ENCODE peak calls at places on chromosomes 6 and 20, in six cellular contexts. One of them, this sample, is unnamed.

GRCh38 chr20:53576586-53577318 is 16.9 kb downstream of the ZNF217 start:
- DNase-seq in neuronal stem cell: no peak
- DNase-seq in H1: no peak
- DNase-seq in mesendoderm: no peak
- DNase-seq in IMR-90: no peak
- DNase-seq in H9: no peak
- DNase-seq in this sample: no peak

GRCh38 chr20:50280851-50281655 is 90.4 kb downstream of the CEBPB start:
- DNase-seq in H9: no peak
- DNase-seq in neuronal stem cell: no peak
- DNase-seq in mesendoderm: no peak
- DNase-seq in H1: no peak
- DNase-seq in IMR-90: no peak
- DNase-seq in this sample: no peak

GRCh38 chr20:47761478-47762047 is 23.7 kb downstream of the SULF2 start:
- DNase-seq in mesendoderm: peak
- DNase-seq in H9: no peak
- DNase-seq in H1: no peak
- DNase-seq in IMR-90: no peak
- DNase-seq in neuronal stem cell: peak
- DNase-seq in this sample: no peak

GRCh38 chr6:116280161-116280959 is 630 bp upstream of the TSPYL1 start:
- DNase-seq in IMR-90: peak
- DNase-seq in mesendoderm: peak
- DNase-seq in H9: no peak
- DNase-seq in neuronal stem cell: no peak
- DNase-seq in H1: no peak
- DNase-seq in this sample: peak

GRCh38 chr20:2005831-2006426 is 12.1 kb upstream of the PDYN start:
- DNase-seq in H9: peak
- DNase-seq in H1: peak
- DNase-seq in neuronal stem cell: peak
- DNase-seq in IMR-90: peak
- DNase-seq in mesendoderm: peak
- DNase-seq in this sample: peak

GRCh38 chr20:9306521-9306920 is 207.9 kb upstream of the LAMP5 start:
- DNase-seq in H9: no peak
- DNase-seq in H1: no peak
- DNase-seq in IMR-90: peak
- DNase-seq in mesendoderm: peak
- DNase-seq in neuronal stem cell: no peak
- DNase-seq in this sample: peak

GRCh38 chr20:33282196-33282934 is 649 bp upstream of the BPIFB1 start:
- DNase-seq in neuronal stem cell: no peak
- DNase-seq in IMR-90: no peak
- DNase-seq in H1: no peak
- DNase-seq in mesendoderm: no peak
- DNase-seq in H9: no peak
- DNase-seq in this sample: no peak

GRCh38 chr6:118770112-118770788 is 118.9 kb upstream of the CEP85L start:
- DNase-seq in H9: no peak
- DNase-seq in IMR-90: no peak
- DNase-seq in H1: no peak
- DNase-seq in neuronal stem cell: no peak
- DNase-seq in mesendoderm: no peak
- DNase-seq in this sample: no peak

GRCh38 chr6:50062051-50062450 is 12.3 kb upstream of the DEFB112 start:
- DNase-seq in neuronal stem cell: peak
- DNase-seq in IMR-90: peak
- DNase-seq in H9: peak
- DNase-seq in mesendoderm: peak
- DNase-seq in H1: no peak
- DNase-seq in this sample: no peak

DNA sequence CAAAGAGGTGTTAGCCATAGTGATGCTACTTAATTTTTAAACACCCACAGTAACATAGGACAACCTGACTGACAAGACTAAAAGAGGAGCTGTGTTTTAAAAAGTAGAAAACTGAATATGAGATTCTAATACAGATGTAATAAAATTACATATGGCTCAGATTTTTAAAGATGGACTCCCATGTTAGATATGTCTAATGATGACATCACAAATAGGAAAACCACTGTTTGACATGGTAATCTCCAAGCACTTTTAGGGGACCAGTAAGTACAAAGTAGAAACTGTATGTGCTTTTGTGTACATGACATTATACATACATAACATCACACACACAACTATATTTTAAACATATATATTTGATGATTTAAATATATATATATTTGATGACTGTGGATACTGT is 16.8 kb downstream of the GCLC start:
- DNase-seq in mesendoderm: no peak
- DNase-seq in H1: no peak
- DNase-seq in neuronal stem cell: no peak
- DNase-seq in IMR-90: no peak
- DNase-seq in H9: no peak
- DNase-seq in this sample: no peak
- H2BK15ac ChIP-seq in mesendoderm: no peak
- H2BK15ac ChIP-seq in H1: no peak
- H2BK15ac ChIP-seq in neuronal stem cell: no peak
- H2BK15ac ChIP-seq in IMR-90: no peak
- H2BK15ac ChIP-seq in H9: no peak
- H2BK15ac ChIP-seq in this sample: no peak

GRCh38 chr6:71079707-71080106 is 122.8 kb upstream of the B3GAT2 start:
- DNase-seq in IMR-90: peak
- DNase-seq in neuronal stem cell: no peak
- DNase-seq in H9: no peak
- DNase-seq in H1: no peak
- DNase-seq in mesendoderm: no peak
- DNase-seq in this sample: peak
- H3K18ac ChIP-seq in IMR-90: no peak
- H3K18ac ChIP-seq in neuronal stem cell: no peak
- H3K18ac ChIP-seq in H9: no peak
- H3K18ac ChIP-seq in H1: no peak
- H3K18ac ChIP-seq in mesendoderm: no peak
- H3K18ac ChIP-seq in this sample: no peak

GRCh38 chr20:64079273-64080012 is at the start of gene RGS19:
- DNase-seq in IMR-90: peak
- DNase-seq in H9: peak
- DNase-seq in H1: no peak
- DNase-seq in neuronal stem cell: peak
- DNase-seq in mesendoderm: peak
- DNase-seq in this sample: no peak

GRCh38 chr20:64081620-64081964 is 1.7 kb downstream of the OPRL1 start:
- DNase-seq in H9: no peak
- DNase-seq in IMR-90: no peak
- DNase-seq in H1: no peak
- DNase-seq in mesendoderm: no peak
- DNase-seq in neuronal stem cell: no peak
- DNase-seq in this sample: no peak

GRCh38 chr20:64080013-64080812 is at the start of gene OPRL1:
- DNase-seq in mesendoderm: no peak
- DNase-seq in IMR-90: no peak
- DNase-seq in H9: no peak
- DNase-seq in neuronal stem cell: no peak
- DNase-seq in H1: no peak
- DNase-seq in this sample: peak

GRCh38 chr20:64082126-64082638 is 2.0 kb downstream of the LKAAEAR1 start:
- DNase-seq in neuronal stem cell: no peak
- DNase-seq in H9: peak
- DNase-seq in H1: no peak
- DNase-seq in IMR-90: no peak
- DNase-seq in mesendoderm: no peak
- DNase-seq in this sample: no peak

GRCh38 chr20:64080813-64081619 is 1.1 kb downstream of the OPRL1 start:
- DNase-seq in IMR-90: no peak
- DNase-seq in mesendoderm: no peak
- DNase-seq in H9: no peak
- DNase-seq in H1: no peak
- DNase-seq in neuronal stem cell: no peak
- DNase-seq in this sample: no peak
- H3K4ac ChIP-seq in IMR-90: no peak
- H3K4ac ChIP-seq in mesendoderm: no peak
- H3K4ac ChIP-seq in H9: no peak
- H3K4ac ChIP-seq in H1: peak
- H3K4ac ChIP-seq in neuronal stem cell: no peak
- H3K4ac ChIP-seq in this sample: no peak

GRCh38 chr20:4813076-4813838 is 91.5 kb downstream of the PRND start:
- DNase-seq in H9: no peak
- DNase-seq in neuronal stem cell: no peak
- DNase-seq in H1: no peak
- DNase-seq in mesendoderm: no peak
- DNase-seq in IMR-90: no peak
- DNase-seq in this sample: no peak
- H2BK15ac ChIP-seq in H9: no peak
- H2BK15ac ChIP-seq in neuronal stem cell: no peak
- H2BK15ac ChIP-seq in H1: peak
- H2BK15ac ChIP-seq in mesendoderm: no peak
- H2BK15ac ChIP-seq in IMR-90: no peak
- H2BK15ac ChIP-seq in this sample: no peak

GRCh38 chr6:28139860-28140500 is 1.7 kb upstream of the ZKSCAN8 start:
- DNase-seq in H1: no peak
- DNase-seq in IMR-90: no peak
- DNase-seq in H9: no peak
- DNase-seq in mesendoderm: no peak
- DNase-seq in neuronal stem cell: no peak
- DNase-seq in this sample: no peak

GRCh38 chr6:28137458-28138020 is 4.1 kb upstream of the ZKSCAN8 start:
- DNase-seq in mesendoderm: peak
- DNase-seq in H9: no peak
- DNase-seq in H1: no peak
- DNase-seq in IMR-90: peak
- DNase-seq in neuronal stem cell: no peak
- DNase-seq in this sample: peak

GRCh38 chr6:28140616-28141015 is 1.1 kb upstream of the ZKSCAN8 start:
- DNase-seq in H1: no peak
- DNase-seq in IMR-90: no peak
- DNase-seq in mesendoderm: no peak
- DNase-seq in H9: no peak
- DNase-seq in neuronal stem cell: no peak
- DNase-seq in this sample: no peak

GRCh38 chr6:28142446-28142845 is 763 bp downstream of the ZKSCAN8 start:
- DNase-seq in neuronal stem cell: no peak
- DNase-seq in H1: no peak
- DNase-seq in mesendoderm: no peak
- DNase-seq in H9: no peak
- DNase-seq in IMR-90: peak
- DNase-seq in this sample: peak

GRCh38 chr6:28141500-28142329 is at the start of gene ZKSCAN8:
- DNase-seq in neuronal stem cell: peak
- DNase-seq in H1: peak
- DNase-seq in H9: peak
- DNase-seq in IMR-90: peak
- DNase-seq in mesendoderm: peak
- DNase-seq in this sample: peak
- H3K18ac ChIP-seq in neuronal stem cell: peak
- H3K18ac ChIP-seq in H1: no peak
- H3K18ac ChIP-seq in H9: peak
- H3K18ac ChIP-seq in IMR-90: peak
- H3K18ac ChIP-seq in mesendoderm: peak
- H3K18ac ChIP-seq in this sample: peak

GRCh38 chr6:152981989-152982767 is 663 bp downstream of the FBXO5 start:
- DNase-seq in H9: peak
- DNase-seq in H1: no peak
- DNase-seq in mesendoderm: peak
- DNase-seq in IMR-90: no peak
- DNase-seq in neuronal stem cell: no peak
- DNase-seq in this sample: no peak
- H3K4ac ChIP-seq in H9: no peak
- H3K4ac ChIP-seq in H1: peak
- H3K4ac ChIP-seq in mesendoderm: peak
- H3K4ac ChIP-seq in IMR-90: peak
- H3K4ac ChIP-seq in neuronal stem cell: peak
- H3K4ac ChIP-seq in this sample: no peak

This sample was measured in mesenchymal stem cell.